ENCODE peak calls at places on chromosomes 2 and 18, in six cellular contexts. O is uterus, V is spleen, K is foreskin keratinocyte, Q is hepatocyte, U is left ventricle myocardium inferior. E is an unnamed sample.

GRCh38 chr18:23487738-23488625 is 15.3 kb upstream of the RMC1 start:
- DNase-seq in O (no peak), V (peak), K (no peak), Q (peak), U (no peak), E (no peak)

GRCh38 chr2:163834841-163835240 is 99.0 kb upstream of the FIGN start:
- DNase-seq in O (no peak), V (no peak), K (no peak), Q (no peak), U (no peak), E (no peak)

GRCh38 chr18:32237024-32237423 is 47.2 kb downstream of the MEP1B start:
- DNase-seq in O (no peak), V (no peak), K (peak), Q (peak), U (no peak), E (no peak)

GRCh38 chr2:96136123-96136720 is 2.1 kb downstream of the ASTL start:
- DNase-seq in O (no peak), V (no peak), K (no peak), Q (no peak), U (no peak), E (no peak)

GRCh38 chr2:160405077-160405865 is 88.3 kb downstream of the RBMS1 start:
- DNase-seq in O (no peak), V (no peak), K (no peak), Q (no peak), U (no peak), E (no peak)

GRCh38 chr18:3180325-3180724 is 39.4 kb downstream of the MYOM1 start:
- DNase-seq in O (no peak), V (no peak), K (peak), Q (no peak), U (no peak), E (no peak)

GRCh38 chr18:8341481-8342230 is 267.6 kb upstream of the RAB12 start:
- DNase-seq in O (no peak), V (no peak), K (no peak), Q (peak), U (no peak), E (no peak)

GRCh38 chr2:24403168-24403850 is 43.0 kb upstream of the ITSN2 start:
- DNase-seq in O (no peak), V (no peak), K (no peak), Q (no peak), U (no peak), E (no peak)

GRCh38 chr18:62485684-62486083 is 37.1 kb upstream of the ZCCHC2 start:
- DNase-seq in O (no peak), V (no peak), K (peak), Q (peak), U (no peak), E (no peak)

GRCh38 chr2:109226128-109226527 is 97.1 kb downstream of the SH3RF3 start:
- DNase-seq in O (no peak), V (no peak), K (no peak), Q (no peak), U (no peak), E (no peak)

GRCh38 chr18:28890796-28891195 is 713.9 kb upstream of the CDH2 start:
- DNase-seq in O (no peak), V (no peak), K (no peak), Q (no peak), U (no peak), E (no peak)

GRCh38 chr2:162252147-162252546 is 8.9 kb upstream of the FAP start:
- DNase-seq in O (no peak), V (no peak), K (no peak), Q (no peak), U (no peak), E (no peak)

GRCh38 chr2:215370116-215370965 is 58.5 kb downstream of the ATIC start:
- DNase-seq in O (no peak), V (no peak), K (no peak), Q (no peak), U (no peak), E (no peak)

GRCh38 chr2:54680397-54681032 is 42.9 kb upstream of the EML6 start:
- DNase-seq in O (no peak), V (no peak), K (peak), Q (no peak), U (no peak), E (no peak)

GRCh38 chr2:23378496-23378895 is 6.5 kb upstream of the KLHL29 start:
- DNase-seq in O (no peak), V (no peak), K (peak), Q (no peak), U (no peak), E (no peak)

GRCh38 chr2:234495801-234496441 is 960 bp downstream of the ARL4C start:
- DNase-seq in O (no peak), V (peak), K (peak), Q (peak), U (peak), E (peak)

GRCh38 chr2:179532890-179533289 is 268.3 kb upstream of the SESTD1 start:
- DNase-seq in O (no peak), V (no peak), K (peak), Q (no peak), U (no peak), E (no peak)

GRCh38 chr2:152033146-152033545 is 65.7 kb downstream of the CACNB4 start:
- DNase-seq in O (no peak), V (no peak), K (no peak), Q (no peak), U (no peak), E (peak)

GRCh38 chr2:189516546-189516945 is 64.0 kb downstream of the SLC40A1 start:
- DNase-seq in O (no peak), V (no peak), K (no peak), Q (no peak), U (no peak), E (no peak)

GRCh38 chr18:73895701-73896100 is 251.9 kb downstream of the FBXO15 start:
- DNase-seq in O (no peak), V (no peak), K (peak), Q (peak), U (no peak), E (no peak)

GRCh38 chr2:113012436-113013335 is 7.4 kb downstream of the IL36A start:
- DNase-seq in O (no peak), V (no peak), K (peak), Q (peak), U (no peak), E (no peak)

GRCh38 chr2:214107731-214108130 is 303.1 kb upstream of the VWC2L start:
- DNase-seq in O (no peak), V (no peak), K (no peak), Q (no peak), U (no peak), E (no peak)

GRCh38 chr2:196970089-196970488 is 43.6 kb upstream of the PGAP1 start:
- DNase-seq in O (no peak), V (no peak), K (no peak), Q (no peak), U (no peak), E (no peak)

GRCh38 chr2:183339311-183339710 is 215.1 kb downstream of the NUP35 start:
- DNase-seq in O (no peak), V (no peak), K (no peak), Q (no peak), U (no peak), E (no peak)

GRCh38 chr2:26768759-26769500 is 4.8 kb downstream of the SLC35F6 start:
- DNase-seq in O (peak), V (peak), K (peak), Q (peak), U (peak), E (peak)

GRCh38 chr2:221555511-221555845 is 16.6 kb downstream of the EPHA4 start:
- DNase-seq in O (no peak), V (no peak), K (no peak), Q (no peak), U (no peak), E (no peak)

GRCh38 chr18:75209129-75209951 is at the start of gene PTGR3:
- DNase-seq in O (peak), V (peak), K (peak), Q (peak), U (peak), E (peak)

GRCh38 chr2:48469731-48470130 is 60.2 kb upstream of the STON1 start:
- DNase-seq in O (no peak), V (no peak), K (no peak), Q (no peak), U (no peak), E (no peak)

GRCh38 chr18:3148930-3149535 is 70.7 kb downstream of the MYOM1 start:
- DNase-seq in O (no peak), V (no peak), K (peak), Q (no peak), U (no peak), E (no peak)

GRCh38 chr18:75199327-75199726 is 9.6 kb downstream of the PTGR3 start:
- DNase-seq in O (no peak), V (no peak), K (no peak), Q (no peak), U (no peak), E (no peak)

GRCh38 chr2:191508738-191509137 is 169.2 kb upstream of the NABP1 start:
- DNase-seq in O (no peak), V (no peak), K (no peak), Q (no peak), U (no peak), E (no peak)

GRCh38 chr2:86704482-86704971 is 15.6 kb upstream of the RMND5A start:
- DNase-seq in O (peak), V (no peak), K (peak), Q (peak), U (peak), E (no peak)

GRCh38 chr18:7452331-7452730 is 114.8 kb upstream of the PTPRM start:
- DNase-seq in O (no peak), V (no peak), K (no peak), Q (peak), U (no peak), E (no peak)

GRCh38 chr2:82789886-82790276 is 1669.2 kb downstream of the SUCLG1 start:
- DNase-seq in O (no peak), V (no peak), K (no peak), Q (no peak), U (no peak), E (no peak)

GRCh38 chr18:48740068-48740440 is 201.2 kb downstream of the CTIF start:
- DNase-seq in O (peak), V (no peak), K (no peak), Q (no peak), U (no peak), E (no peak)
- TF ChIP-seq CTCF in O (no peak), V (no peak), K (no peak), Q (no peak), U (no peak), E (no peak)

GRCh38 chr18:65788373-65788772 is 37.6 kb downstream of the CDH7 start:
- DNase-seq in O (no peak), V (no peak), K (no peak), Q (peak), U (no peak), E (no peak)
- TF ChIP-seq CTCF in O (no peak), V (no peak), K (no peak), Q (peak), U (no peak), E (no peak)

GRCh38 chr2:166405569-166405926 is 29.8 kb upstream of the SCN9A start:
- DNase-seq in O (no peak), V (no peak), K (no peak), Q (no peak), U (no peak), E (no peak)

GRCh38 chr2:166406374-166406773 is 30.6 kb upstream of the SCN9A start:
- DNase-seq in O (no peak), V (no peak), K (no peak), Q (no peak), U (no peak), E (no peak)

GRCh38 chr2:166410828-166411472 is 35.2 kb upstream of the SCN9A start:
- DNase-seq in O (no peak), V (no peak), K (peak), Q (no peak), U (no peak), E (no peak)

DNA sequence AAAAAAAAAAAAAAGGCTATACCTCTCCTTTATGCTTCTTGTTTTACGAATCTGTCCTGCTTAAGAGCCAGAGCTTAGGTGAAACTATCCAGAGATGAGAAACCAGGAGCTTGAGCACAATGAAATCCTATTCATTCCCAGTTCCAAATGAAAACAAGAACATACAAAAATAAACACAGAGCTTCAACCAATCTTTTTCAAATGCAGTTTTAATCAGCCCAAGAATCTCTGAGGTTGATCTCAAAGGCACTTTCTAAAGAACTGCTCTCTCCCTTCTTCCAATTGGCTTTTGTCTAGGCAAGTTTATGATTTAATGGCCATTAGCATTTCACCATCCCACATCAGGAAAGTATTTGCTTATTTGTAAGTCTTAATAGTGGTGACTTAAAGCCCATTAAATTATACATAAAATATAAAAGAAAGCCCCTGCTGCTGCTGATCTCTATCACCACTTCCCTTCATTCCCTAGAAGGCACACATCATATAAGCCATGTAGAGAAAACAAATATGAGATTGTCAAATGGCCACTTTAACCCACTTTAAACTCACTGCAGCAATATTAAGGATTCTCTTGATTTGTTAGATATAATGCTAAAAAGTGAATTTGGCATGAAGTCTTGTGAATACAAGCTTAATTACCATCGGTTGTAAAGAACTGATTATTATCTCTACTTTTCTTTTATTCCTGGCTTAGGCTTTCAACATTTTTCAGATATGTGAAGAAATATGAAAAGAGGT is 29.3 kb upstream of the SCN9A start:
- DNase-seq in O (no peak), V (no peak), K (no peak), Q (no peak), U (no peak), E (no peak)
- TF ChIP-seq CTCF in O (no peak), V (no peak), K (no peak), Q (no peak), U (no peak), E (no peak)

DNA sequence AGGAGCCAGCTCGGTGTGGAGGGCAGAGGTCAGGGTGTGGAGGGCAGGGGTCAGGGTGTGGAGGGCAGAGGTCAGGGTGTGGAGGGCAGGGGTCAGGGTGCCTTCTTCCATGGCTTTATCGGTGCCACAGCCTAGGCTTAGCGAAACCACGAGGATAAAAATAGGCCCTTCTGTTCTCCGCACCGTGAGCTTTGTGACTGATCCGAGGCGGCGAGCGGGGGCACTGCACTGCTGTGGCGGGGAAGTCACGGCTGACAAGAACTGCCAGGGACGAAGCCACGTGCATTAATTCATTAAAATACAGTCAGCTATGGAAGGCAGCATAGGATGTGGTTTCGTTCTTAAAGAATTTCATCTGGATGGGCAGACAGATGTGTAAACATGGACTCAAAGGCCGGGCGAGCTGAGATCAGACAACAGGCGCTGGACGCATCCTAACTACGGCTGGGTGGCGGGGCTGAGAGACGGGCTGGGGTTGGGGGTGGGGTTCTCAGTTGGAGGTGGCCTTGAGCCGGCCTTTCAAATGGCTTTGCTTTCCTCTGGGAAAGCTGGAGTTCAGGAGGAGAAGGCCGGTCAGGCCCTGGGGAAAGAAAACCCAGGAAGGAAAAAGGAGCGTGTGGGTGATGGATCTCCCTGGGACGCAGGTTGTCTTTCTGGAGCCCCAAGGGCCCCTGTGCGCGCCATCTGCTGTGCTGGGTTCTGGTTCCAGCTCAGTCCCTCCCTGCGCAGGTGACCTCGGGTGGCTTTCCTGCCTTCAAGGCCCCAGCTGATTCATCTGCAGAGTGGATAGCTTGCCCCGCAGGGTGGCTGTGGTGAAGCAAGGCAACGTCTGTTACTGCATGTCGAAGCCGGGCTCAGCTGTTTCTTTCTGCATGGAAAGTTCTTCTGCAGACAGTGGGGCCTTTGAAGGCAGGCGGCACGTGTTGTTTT is 973 bp upstream of the ALLC start:
- DNase-seq in O (no peak), V (no peak), K (no peak), Q (no peak), U (no peak), E (no peak)
- TF ChIP-seq CTCF in O (no peak), V (no peak), K (no peak), Q (no peak), U (no peak), E (no peak)

GRCh38 chr2:230869691-230870543 is 5.2 kb downstream of the ITM2C start:
- DNase-seq in O (no peak), V (no peak), K (no peak), Q (peak), U (no peak), E (no peak)
- TF ChIP-seq CTCF in O (no peak), V (no peak), K (no peak), Q (no peak), U (no peak), E (no peak)

GRCh38 chr18:35732134-35732533 is 150.6 kb downstream of the GALNT1 start:
- DNase-seq in O (no peak), V (no peak), K (no peak), Q (no peak), U (no peak), E (no peak)
- TF ChIP-seq CTCF in O (no peak), V (no peak), K (no peak), Q (no peak), U (no peak), E (no peak)

DNA sequence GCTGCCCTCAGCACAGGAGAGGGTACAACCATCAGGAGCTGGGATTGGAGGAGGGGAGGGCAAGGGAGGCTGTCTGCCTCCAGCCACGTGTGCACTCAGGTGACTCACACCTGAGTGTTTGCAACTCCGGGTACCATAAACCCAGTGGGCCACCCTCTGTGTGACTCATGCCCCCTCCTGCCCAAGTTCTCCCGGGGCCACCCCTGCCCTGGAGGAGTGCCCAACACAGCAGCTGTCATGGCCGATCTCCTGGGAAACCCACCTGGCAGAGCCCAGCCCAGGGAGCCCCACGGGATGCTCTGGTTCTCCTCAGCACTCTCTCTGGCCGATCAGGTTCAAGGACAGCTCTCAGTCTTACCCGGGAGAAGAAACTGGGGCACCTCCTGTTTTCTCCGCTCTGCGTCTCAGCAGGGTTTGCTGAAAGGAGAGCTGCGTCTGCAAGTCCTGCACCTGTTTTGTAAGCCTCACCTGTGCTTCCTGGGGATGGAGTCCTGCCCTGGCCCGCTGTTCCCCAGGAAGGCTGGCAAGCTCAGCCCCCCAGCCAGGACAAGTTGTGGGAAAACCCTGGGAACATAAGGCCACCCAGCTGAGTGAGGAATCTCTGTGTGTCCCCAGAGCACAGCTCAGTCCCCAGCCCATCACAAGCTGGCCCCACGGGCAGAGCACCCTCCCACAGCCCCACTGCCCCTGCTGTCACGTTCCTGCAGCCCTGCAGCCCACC is 44.0 kb upstream of the UBE2F start:
- DNase-seq in O (no peak), V (peak), K (peak), Q (peak), U (no peak), E (no peak)
- TF ChIP-seq CTCF in O (no peak), V (no peak), K (no peak), Q (no peak), U (no peak), E (no peak)

GRCh38 chr2:148888003-148888501 is 13.0 kb downstream of the KIF5C start:
- DNase-seq in O (no peak), V (peak), K (no peak), Q (peak), U (no peak), E (no peak)
- TF ChIP-seq CTCF in O (no peak), V (no peak), K (no peak), Q (peak), U (no peak), E (no peak)

GRCh38 chr18:65988972-65989371 is 238.2 kb downstream of the CDH7 start:
- DNase-seq in O (no peak), V (no peak), K (no peak), Q (no peak), U (no peak), E (no peak)

GRCh38 chr18:65988371-65988770 is 237.6 kb downstream of the CDH7 start:
- DNase-seq in O (no peak), V (no peak), K (no peak), Q (no peak), U (no peak), E (no peak)

DNA sequence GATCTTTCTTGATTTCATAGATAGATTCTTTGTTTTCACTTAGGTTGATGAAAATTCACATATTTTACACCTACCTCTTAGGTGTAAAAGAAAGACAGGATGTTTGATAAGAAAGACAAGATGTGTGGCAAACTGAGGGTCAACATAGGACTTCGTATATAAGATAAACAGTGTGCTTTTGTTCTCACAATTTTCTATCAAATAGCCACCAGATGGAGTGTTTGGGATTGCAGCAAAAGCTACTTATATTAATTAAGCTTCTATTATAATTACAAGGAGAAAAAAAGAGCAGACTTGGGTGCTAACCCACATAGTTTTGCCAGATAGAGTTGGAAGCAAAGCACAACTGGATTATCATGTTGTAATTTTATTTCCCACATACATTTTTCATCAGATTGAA is 232.9 kb downstream of the CDH7 start:
- DNase-seq in O (no peak), V (no peak), K (no peak), Q (no peak), U (no peak), E (no peak)
- TF ChIP-seq CTCF in O (no peak), V (no peak), K (no peak), Q (no peak), U (no peak), E (no peak)

GRCh38 chr2:229129738-229130371 is 141.2 kb downstream of the PID1 start:
- DNase-seq in O (no peak), V (no peak), K (peak), Q (peak), U (no peak), E (no peak)

GRCh38 chr2:229130522-229130921 is 140.6 kb downstream of the PID1 start:
- DNase-seq in O (no peak), V (no peak), K (no peak), Q (peak), U (no peak), E (no peak)

GRCh38 chr2:229132236-229132635 is 138.9 kb downstream of the PID1 start:
- DNase-seq in O (no peak), V (no peak), K (no peak), Q (no peak), U (no peak), E (no peak)

GRCh38 chr2:229137623-229138022 is 133.5 kb downstream of the PID1 start:
- DNase-seq in O (no peak), V (no peak), K (no peak), Q (no peak), U (no peak), E (no peak)

GRCh38 chr2:229133155-229133772 is 137.8 kb downstream of the PID1 start:
- DNase-seq in O (no peak), V (no peak), K (peak), Q (peak), U (no peak), E (no peak)
- TF ChIP-seq CTCF in O (no peak), V (peak), K (peak), Q (peak), U (peak), E (no peak)

E was measured in lower leg skin.